ENCODE peak calls at places on chromosomes 12 and 14, in four cellular contexts. V is GM12878, U is H1, P is HepG2. H is an unnamed sample.

GRCh38 chr14:22252591-22253178 is 336.3 kb downstream of the DAD1 start:
- DNase-seq in V (no peak), U (no peak), P (no peak), H (no peak)

GRCh38 chr12:76398106-76398505 is 49.9 kb upstream of the BBS10 start:
- DNase-seq in V (no peak), U (no peak), P (no peak), H (no peak)

GRCh38 chr14:100825691-100826331 is at the start of gene MEG3:
- DNase-seq in V (no peak), U (no peak), P (no peak), H (no peak)

GRCh38 chr14:87894920-87895319 is 98.1 kb downstream of the GALC start:
- DNase-seq in V (no peak), U (no peak), P (no peak), H (no peak)

GRCh38 chr12:110073049-110073831 is 24.9 kb upstream of the C12orf76 start:
- DNase-seq in V (no peak), U (no peak), P (no peak), H (no peak)

GRCh38 chr12:123264642-123265041 is 7.0 kb downstream of the CDK2AP1 start:
- DNase-seq in V (no peak), U (no peak), P (peak; percentile 39), H (peak; percentile 38)

GRCh38 chr12:75480469-75480949 is at the start of gene GLIPR1:
- DNase-seq in V (peak; percentile 72), U (no peak), P (peak; percentile 45), H (peak; percentile 13)

GRCh38 chr14:81169711-81170103 is 51.1 kb downstream of the GTF2A1 start:
- DNase-seq in V (no peak), U (no peak), P (no peak), H (no peak)

GRCh38 chr12:47216150-47216677 is 136.5 kb upstream of the AMIGO2 start:
- DNase-seq in V (peak; percentile 74), U (no peak), P (no peak), H (no peak)

GRCh38 chr12:19800884-19801283 is 361.6 kb downstream of the AEBP2 start:
- DNase-seq in V (peak; percentile 48), U (no peak), P (no peak), H (no peak)
- TF ChIP-seq BRCA1 in V (no peak), U (no peak), P (no peak), H (no peak)

GRCh38 chr12:22794017-22794416 is 169.0 kb downstream of the ETNK1 start:
- DNase-seq in V (no peak), U (no peak), P (no peak), H (no peak)

GRCh38 chr12:22797686-22798085 is 172.7 kb downstream of the ETNK1 start:
- DNase-seq in V (no peak), U (no peak), P (no peak), H (no peak)

GRCh38 chr12:22788913-22789312 is 163.9 kb downstream of the ETNK1 start:
- DNase-seq in V (no peak), U (no peak), P (no peak), H (no peak)

GRCh38 chr12:22787557-22787956 is 162.6 kb downstream of the ETNK1 start:
- DNase-seq in V (no peak), U (no peak), P (no peak), H (no peak)

DNA sequence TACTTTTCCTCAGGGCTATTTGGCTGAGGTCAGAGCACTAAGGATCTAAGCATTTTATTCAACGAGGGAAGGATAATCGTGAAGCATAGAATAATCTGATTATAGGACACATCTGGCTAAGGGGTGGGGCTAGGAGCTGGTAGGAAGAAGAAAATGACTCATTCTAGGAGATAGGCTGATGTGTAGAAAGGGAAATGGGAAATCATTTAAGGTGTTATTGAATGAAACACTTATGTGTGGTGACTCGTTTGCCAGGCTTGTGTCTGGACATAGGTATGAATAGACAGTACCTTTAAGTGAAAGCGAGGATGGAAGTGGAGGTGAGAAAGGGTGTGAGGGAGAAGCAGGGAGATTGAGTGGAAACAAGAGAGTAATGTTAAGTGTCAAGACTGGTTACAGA is 167.2 kb downstream of the ETNK1 start:
- DNase-seq in V (no peak), U (no peak), P (no peak), H (no peak)
- TF ChIP-seq BRCA1 in V (no peak), U (no peak), P (no peak), H (no peak)

DNA sequence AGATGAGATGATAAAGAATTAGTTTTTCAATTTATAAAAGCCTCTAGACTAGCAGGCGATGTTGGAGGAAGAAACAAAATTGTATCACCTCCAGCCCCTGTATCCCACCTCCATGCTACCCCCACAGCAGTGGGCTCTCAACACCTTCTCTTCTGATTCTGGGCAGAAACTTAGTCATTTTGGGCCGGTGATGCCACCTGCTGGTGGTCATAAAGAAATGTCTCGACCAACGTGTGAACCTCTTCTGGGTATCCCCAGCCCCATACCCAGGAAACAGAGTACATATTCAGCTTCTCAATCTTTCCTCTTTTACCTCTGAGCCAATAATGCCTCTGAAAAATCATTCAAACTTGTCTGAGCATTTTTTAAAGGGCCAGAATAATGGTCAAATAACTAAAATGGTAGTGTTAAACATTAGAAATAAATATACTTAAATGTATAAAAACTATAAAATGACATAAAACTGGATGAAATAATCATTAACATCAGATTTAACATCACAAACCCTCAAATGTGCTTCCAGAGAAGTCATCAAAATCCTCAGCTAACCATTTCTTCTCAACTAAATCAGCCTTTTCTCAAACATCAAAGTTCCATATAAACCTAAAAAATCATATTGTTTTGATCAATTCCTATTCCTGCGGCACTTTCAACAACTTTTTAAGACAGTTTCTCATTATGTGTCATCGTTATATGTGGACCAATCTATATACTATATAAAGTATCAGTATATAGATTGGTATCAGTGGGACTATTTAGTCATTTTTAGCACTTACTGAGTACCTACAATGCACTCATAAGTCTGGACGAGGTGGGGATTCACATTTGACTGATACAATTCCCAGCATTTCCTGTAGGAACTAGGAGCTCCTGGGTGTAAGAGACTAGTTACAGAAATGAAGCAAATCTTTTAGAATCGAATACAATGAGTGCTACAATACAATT is 69.4 kb downstream of the ATXN2 start:
- DNase-seq in V (peak; percentile 24), U (peak; percentile 27), P (peak; percentile 58), H (peak; percentile 76)
- TF ChIP-seq BRCA1 in V (no peak), U (no peak), P (no peak), H (no peak)

GRCh38 chr14:64811676-64812075 is 68.0 kb downstream of the SPTB start:
- DNase-seq in V (no peak), U (no peak), P (no peak), H (no peak)
- TF ChIP-seq BRCA1 in V (no peak), U (no peak), P (no peak), H (no peak)

GRCh38 chr12:124524231-124524925 is 43.0 kb downstream of the NCOR2 start:
- DNase-seq in V (no peak), U (no peak), P (no peak), H (no peak)
- TF ChIP-seq BRCA1 in V (no peak), U (no peak), P (no peak), H (no peak)